ENCODE peak calls at places on chromosomes 4 and X, in eight cellular contexts. V, U, J, N, R, Q, Z and H are unnamed samples.

GRCh38 chrX:86002076-86002896 is 45.1 kb downstream of the CHM start:
- DNase-seq in Z (no peak), V (no peak), R (no peak), J (peak; percentile 72), N (peak; percentile 61), Q (peak; percentile 92), U (peak; percentile 17), H (no peak)

GRCh38 chr4:74159397-74159709 is 1.4 kb downstream of the MTHFD2L start:
- DNase-seq in R (no peak), N (no peak), V (no peak), U (no peak), Q (no peak), Z (no peak), J (no peak), H (no peak)

GRCh38 chr4:13597604-13598003 is 29.9 kb downstream of the BOD1L1 start:
- DNase-seq in V (no peak), N (no peak), Z (no peak), U (no peak), J (no peak), Q (no peak), R (no peak), H (no peak)

GRCh38 chr4:106080376-106080775 is 185.1 kb downstream of the NPNT start:
- DNase-seq in J (no peak), N (no peak), R (no peak), V (no peak), Q (no peak), Z (no peak), U (no peak), H (no peak)

GRCh38 chr4:118586357-118586790 is 98.8 kb upstream of the METTL14 start:
- DNase-seq in Z (peak; percentile 81), N (no peak), U (no peak), Q (peak; percentile 51), V (no peak), J (no peak), R (no peak), H (no peak)

GRCh38 chrX:23497919-23498318 is 163.3 kb downstream of the PTCHD1 start:
- DNase-seq in Q (no peak), R (no peak), J (no peak), U (no peak), V (no peak), N (no peak), Z (no peak), H (no peak)

GRCh38 chr4:48223633-48224295 is 45.9 kb downstream of the TEC start:
- DNase-seq in N (no peak), R (no peak), V (no peak), J (peak; percentile 17), Z (no peak), U (no peak), Q (no peak), H (peak; percentile 60)

GRCh38 chr4:169307581-169307980 is 36.8 kb upstream of the SH3RF1 start:
- DNase-seq in V (no peak), Q (no peak), N (no peak), R (no peak), U (no peak), Z (no peak), J (no peak), H (peak; percentile 50)

GRCh38 chr4:100162027-100162685 is 28.1 kb downstream of the DDIT4L start:
- DNase-seq in N (no peak), R (no peak), V (no peak), J (no peak), U (no peak), Q (no peak), Z (no peak), H (no peak)
- H3K27ac ChIP-seq in N (no peak overlapping the region), R (no peak overlapping the region), V (no peak overlapping the region), J (no peak overlapping the region), U (no peak overlapping the region), Q (no peak overlapping the region), Z (no peak overlapping the region), H (no peak overlapping the region)

GRCh38 chrX:54540289-54540688 is 10.3 kb downstream of the GNL3L start:
- DNase-seq in U (no peak), N (no peak), Z (no peak), V (no peak), J (no peak), Q (no peak), R (no peak), H (no peak)
- H3K27ac ChIP-seq in U (no peak overlapping the region), N (no peak overlapping the region), Z (no peak overlapping the region), V (no peak overlapping the region), J (no peak overlapping the region), Q (no peak overlapping the region), R (no peak overlapping the region), H (no peak overlapping the region)

GRCh38 chr4:102760645-102761477 is at the start of gene MANBA:
- DNase-seq in Z (peak; percentile 73), R (peak; percentile 92), Q (peak; percentile 95), V (peak; percentile 90), U (peak; percentile 84), N (peak; percentile 83), J (peak; percentile 60), H (no peak)

GRCh38 chr4:102759835-102760644 is 728 bp downstream of the MANBA start:
- DNase-seq in N (no peak), V (peak; percentile 86), Z (peak; percentile 25), U (peak; percentile 6), Q (peak; percentile 57), R (peak; percentile 81), J (peak; percentile 1), H (no peak)

GRCh38 chr4:102757681-102758080 is 3.1 kb downstream of the MANBA start:
- DNase-seq in R (no peak), V (no peak), J (no peak), Z (no peak), U (no peak), N (no peak), Q (peak; percentile 31), H (no peak)

GRCh38 chr4:102761478-102761790 is 666 bp upstream of the MANBA start:
- DNase-seq in N (no peak), R (no peak), U (peak; percentile 8), J (no peak), Z (no peak), V (no peak), Q (no peak), H (no peak)

DNA sequence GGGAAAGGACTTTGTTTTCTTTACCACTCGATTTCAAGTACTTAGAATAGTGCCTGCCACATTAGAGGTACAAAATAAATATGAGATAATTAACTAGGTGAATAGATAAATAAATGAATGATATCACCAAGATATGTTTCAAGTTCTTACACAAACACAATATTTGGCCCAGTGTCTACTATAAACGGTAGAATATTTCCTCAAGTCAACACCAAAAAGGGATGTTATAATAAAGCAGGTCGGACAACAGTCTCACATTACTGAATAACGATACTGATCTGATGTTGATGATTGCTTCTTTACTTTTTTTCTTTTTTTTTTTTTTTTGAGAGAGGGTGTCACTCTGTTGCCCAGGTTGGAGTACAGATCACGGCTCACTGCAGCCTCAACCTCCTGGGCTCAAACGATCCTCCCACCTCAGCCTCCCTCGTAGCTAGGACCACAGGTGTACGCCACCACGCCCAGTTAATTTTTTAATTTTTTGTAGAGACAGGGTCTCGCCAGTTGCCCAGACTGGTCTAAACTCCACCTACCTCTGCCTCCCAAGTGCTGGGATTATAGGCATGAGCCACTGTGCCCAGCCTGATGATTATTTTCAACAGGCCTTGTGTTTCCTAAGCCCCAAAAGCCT is 2.4 kb downstream of the MANBA start:
- DNase-seq in J (no peak), Z (no peak), R (no peak), N (no peak), Q (peak; percentile 12), V (no peak), U (no peak), H (no peak)
- H3K27ac ChIP-seq in J (no peak overlapping the region), Z (no peak overlapping the region), R (no peak overlapping the region), N (no peak overlapping the region), Q (no peak overlapping the region), V (no peak overlapping the region), U (no peak overlapping the region), H (no peak overlapping the region)

GRCh38 chr4:120829113-120829831 is 93.3 kb downstream of the PRDM5 start:
- DNase-seq in J (no peak), V (no peak), Z (no peak), N (no peak), U (no peak), R (no peak), Q (no peak), H (no peak)

GRCh38 chr4:120830204-120830603 is 92.3 kb downstream of the PRDM5 start:
- DNase-seq in Z (peak; percentile 34), N (no peak), U (no peak), R (no peak), V (no peak), J (no peak), Q (no peak), H (no peak)

GRCh38 chr4:120826449-120826848 is 96.1 kb downstream of the PRDM5 start:
- DNase-seq in U (no peak), Q (no peak), J (no peak), V (no peak), R (no peak), Z (no peak), N (no peak), H (no peak)

GRCh38 chr4:120824905-120825304 is 97.6 kb downstream of the PRDM5 start:
- DNase-seq in N (no peak), V (no peak), R (no peak), J (no peak), Z (no peak), U (no peak), Q (no peak), H (no peak)

GRCh38 chr4:120826853-120827252 is 95.7 kb downstream of the PRDM5 start:
- DNase-seq in Z (no peak), J (no peak), Q (no peak), V (no peak), U (no peak), R (no peak), N (no peak), H (no peak)
- H3K27ac ChIP-seq in Z (no peak overlapping the region), J (no peak overlapping the region), Q (no peak overlapping the region), V (no peak overlapping the region), U (no peak overlapping the region), R (no peak overlapping the region), N (no peak overlapping the region), H (no peak overlapping the region)

DNA sequence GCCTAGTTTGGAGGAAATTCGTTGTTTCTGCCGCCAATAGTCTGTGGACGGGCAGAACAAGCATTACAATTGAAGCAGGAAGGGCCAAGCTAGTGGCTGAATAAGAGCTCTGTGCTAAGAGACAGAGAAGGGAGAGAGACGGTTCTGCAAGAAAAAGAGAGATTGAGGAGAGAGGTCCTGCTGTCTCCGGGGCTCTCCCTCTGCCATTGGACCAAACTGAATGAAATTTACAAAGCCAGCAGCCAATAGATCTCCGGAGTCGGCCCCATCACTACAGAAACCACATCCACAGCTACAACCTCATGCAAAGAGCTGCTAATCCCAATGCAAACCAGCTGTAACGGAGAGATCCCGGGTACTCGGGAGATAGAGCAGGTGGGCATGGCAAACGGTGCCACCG is at the start of gene NLGN4X:
- DNase-seq in R (no peak), J (no peak), N (no peak), Q (peak; percentile 77), V (no peak), Z (peak; percentile 16), U (peak; percentile 11), H (no peak)
- H3K27ac ChIP-seq in R (no peak within 1 kb of the TSS), J (no peak within 1 kb of the TSS), N (no peak within 1 kb of the TSS), Q (no peak within 1 kb of the TSS), V (no peak within 1 kb of the TSS), Z (no peak within 1 kb of the TSS), U (peak within 1 kb of the TSS; percentile 46), H (no peak within 1 kb of the TSS)